ENCODE peak calls at places on chromosomes 5 and 9, in ten cellular contexts. Q is astrocyte of the spinal cord, F is heart right ventricle, D is mammary epithelial cell, B is WERI-Rb-1, S is GM23248, U is fibroblast of lung, C is dorsolateral prefrontal cortex, O is H7, Z is small intestine. G is an unnamed sample.
A peak's percentile ranks its signal among the peaks of the same experiment; 100 is the strongest.

GRCh38 chr5:42250-42649 is 49.7 kb upstream of the PLEKHG4B start:
- DNase-seq in Q (peak; percentile 10), Z (no peak), F (no peak), C (no peak), S (peak; percentile 41), U (peak; percentile 6), D (peak; percentile 19), B (peak; percentile 74), O (peak; percentile 68), G (no peak)

GRCh38 chr5:61245936-61246335 is 83.7 kb upstream of the SMIM15 start:
- DNase-seq in U (no peak), O (no peak), F (no peak), B (no peak), Q (no peak), S (peak; percentile 8), C (no peak), D (peak; percentile 33), Z (peak; percentile 43), G (no peak)

GRCh38 chr9:115106001-115106400 is 12.0 kb downstream of the TNC start:
- DNase-seq in Q (no peak), U (peak; percentile 55), C (no peak), O (no peak), B (no peak), S (peak; percentile 30), Z (no peak), F (no peak), D (no peak), G (no peak)

GRCh38 chr9:121972501-121972981 is 120.6 kb downstream of the TTLL11 start:
- DNase-seq in F (no peak), S (peak; percentile 95), U (no peak), O (no peak), Q (peak; percentile 85), D (peak; percentile 95), Z (peak; percentile 51), B (no peak), C (no peak), G (no peak)

GRCh38 chr5:1910081-1910760 is 27.5 kb upstream of the IRX4 start:
- DNase-seq in F (no peak), S (no peak), Z (no peak), D (no peak), U (no peak), B (no peak), Q (no peak), O (no peak), C (no peak), G (no peak)

GRCh38 chr9:90340421-90340820 is 302.2 kb downstream of the DIRAS2 start:
- DNase-seq in C (no peak), Z (no peak), B (no peak), U (peak; percentile 87), O (no peak), D (peak; percentile 14), S (peak; percentile 2), F (no peak), Q (peak; percentile 68), G (no peak)

GRCh38 chr5:98880151-98880550 is 48.7 kb downstream of the CHD1 start:
- DNase-seq in C (no peak), O (no peak), Q (no peak), D (peak; percentile 73), Z (no peak), S (no peak), F (no peak), U (no peak), B (no peak), G (no peak)

GRCh38 chr5:151101151-151101550 is 20.3 kb upstream of the TNIP1 start:
- DNase-seq in Q (no peak), D (no peak), C (no peak), Z (peak; percentile 33), O (no peak), B (no peak), F (no peak), U (no peak), S (no peak), G (no peak)

GRCh38 chr9:115022760-115023434 is 92.5 kb upstream of the TNFSF8 start:
- DNase-seq in Q (peak; percentile 86), O (no peak), C (no peak), B (no peak), D (peak; percentile 84), U (peak; percentile 35), S (peak; percentile 95), Z (no peak), F (no peak), G (no peak)

GRCh38 chr5:116395178-116395577 is 179.4 kb downstream of the SEMA6A start:
- DNase-seq in Z (no peak), D (no peak), O (no peak), Q (no peak), C (no peak), U (no peak), F (no peak), B (peak; percentile 16), S (no peak), G (no peak)

GRCh38 chr5:57171818-57172465 is 1.9 kb upstream of the GPBP1 start:
- DNase-seq in F (no peak), D (peak; percentile 68), S (no peak), B (no peak), O (no peak), Z (peak; percentile 49), U (peak; percentile 20), C (no peak), Q (no peak), G (no peak)

GRCh38 chr9:120712539-120713031 is 1.7 kb downstream of the MEGF9 start:
- DNase-seq in C (no peak), F (no peak), D (no peak), B (no peak), O (no peak), U (no peak), Z (peak; percentile 84), S (no peak), Q (no peak), G (no peak)

GRCh38 chr5:134637106-134637721 is 4.6 kb upstream of the SAR1B start:
- DNase-seq in C (no peak), F (no peak), O (no peak), B (no peak), D (peak; percentile 61), U (no peak), S (no peak), Q (no peak), Z (peak; percentile 14), G (no peak)

GRCh38 chr5:65926276-65926761 is at the start of gene ERBIN:
- DNase-seq in F (peak; percentile 84), Z (peak; percentile 81), C (peak; percentile 58), D (peak; percentile 85), B (peak; percentile 64), S (peak; percentile 87), U (peak; percentile 86), Q (peak; percentile 78), O (peak; percentile 83), G (peak; percentile 77)

GRCh38 chr5:112709416-112709815 is 28.3 kb upstream of the APC start:
- DNase-seq in S (peak; percentile 6), Z (no peak), U (peak; percentile 17), F (no peak), O (no peak), D (no peak), C (no peak), B (no peak), Q (no peak), G (no peak)

GRCh38 chr5:112703866-112704820 is 33.5 kb upstream of the APC start:
- DNase-seq in Z (no peak), Q (peak; percentile 43), S (peak; percentile 49), F (peak; percentile 60), B (no peak), U (peak; percentile 59), O (no peak), C (no peak), D (peak; percentile 7), G (peak; percentile 87)

GRCh38 chr5:112707187-112708179 is 30.2 kb upstream of the APC start:
- DNase-seq in U (peak; percentile 98), Q (peak; percentile 98), F (peak; percentile 99), C (peak; percentile 99), O (peak; percentile 94), D (peak; percentile 95), S (peak; percentile 100), Z (peak; percentile 99), B (peak; percentile 99), G (peak; percentile 98)

GRCh38 chr5:112710896-112711295 is 26.8 kb upstream of the APC start:
- DNase-seq in S (no peak), Q (no peak), Z (no peak), C (no peak), U (no peak), O (no peak), D (no peak), F (no peak), B (no peak), G (no peak)

GRCh38 chr5:112706446-112707016 is 31.2 kb upstream of the APC start:
- DNase-seq in S (no peak), D (no peak), F (no peak), U (no peak), C (no peak), B (no peak), Q (no peak), O (no peak), Z (no peak), G (no peak)
- H3K4me3 ChIP-seq in S (peak overlapping the region; percentile 90), D (no peak overlapping the region), F (peak overlapping the region; percentile 90), U (peak overlapping the region; percentile 89), C (peak overlapping the region; percentile 94), B (no peak overlapping the region), Q (no peak overlapping the region), O (no peak overlapping the region), Z (peak overlapping the region; percentile 0), G (no peak overlapping the region)

DNA sequence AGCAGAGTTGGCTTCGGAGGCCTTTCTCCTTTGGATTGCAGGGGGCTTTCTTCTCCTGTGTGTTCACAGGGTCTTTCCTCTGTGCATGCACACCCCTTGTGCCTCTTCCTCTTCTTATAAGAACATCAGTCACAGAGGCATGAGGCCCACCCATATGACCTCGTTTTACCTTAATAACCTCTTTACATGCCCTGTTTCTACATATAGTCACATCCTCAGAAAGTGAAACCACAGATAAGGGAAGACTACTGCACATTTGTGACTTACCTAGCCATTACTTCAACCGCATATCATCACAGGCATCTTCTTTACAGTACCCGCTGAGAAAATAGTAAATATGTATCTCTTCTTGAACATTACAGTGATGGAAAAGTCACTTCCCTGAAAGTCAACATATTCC is 204.9 kb upstream of the TARS1 start:
- DNase-seq in O (no peak), S (no peak), B (no peak), C (no peak), Q (no peak), Z (no peak), U (no peak), D (no peak), F (no peak), G (peak; percentile 32)
- H3K4me3 ChIP-seq in O (no peak overlapping the region), S (no peak overlapping the region), B (no peak overlapping the region), C (no peak overlapping the region), Q (no peak overlapping the region), Z (no peak overlapping the region), U (no peak overlapping the region), D (no peak overlapping the region), F (no peak overlapping the region), G (no peak overlapping the region)

DNA sequence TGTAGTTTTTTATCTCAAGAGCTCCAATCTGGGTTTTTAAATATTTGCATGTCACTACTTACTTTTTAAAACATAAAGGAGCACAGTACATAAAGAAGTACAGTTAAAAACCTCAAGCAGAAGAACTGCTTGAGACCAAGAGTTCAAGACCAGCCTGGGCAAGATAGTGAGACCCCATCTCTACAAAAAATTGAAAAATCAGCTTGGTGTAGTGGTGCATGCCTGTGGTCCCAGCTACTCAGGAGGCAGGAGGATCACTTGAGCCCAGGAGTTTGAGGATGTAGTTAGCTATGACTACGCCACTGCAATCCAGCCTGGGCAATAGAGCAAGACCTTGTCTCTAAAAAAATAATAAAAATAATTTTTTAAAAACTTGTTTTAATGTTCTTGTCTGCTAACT is 972.7 kb upstream of the DMAC1 start:
- DNase-seq in F (no peak), U (no peak), C (no peak), D (no peak), B (no peak), Q (no peak), S (no peak), O (no peak), Z (no peak), G (no peak)
- H3K4me3 ChIP-seq in F (no peak overlapping the region), U (no peak overlapping the region), C (no peak overlapping the region), D (no peak overlapping the region), B (no peak overlapping the region), Q (no peak overlapping the region), S (no peak overlapping the region), O (no peak overlapping the region), Z (no peak overlapping the region), G (no peak overlapping the region)

GRCh38 chr9:134327671-134328231 is 1.5 kb downstream of the RXRA start:
- DNase-seq in B (no peak), C (no peak), Q (no peak), D (peak; percentile 17), O (peak; percentile 69), U (no peak), S (peak; percentile 50), F (no peak), Z (no peak), G (no peak)
- H3K4me3 ChIP-seq in B (peak overlapping the region; percentile 82), C (peak overlapping the region; percentile 75), Q (peak overlapping the region; percentile 68), D (peak overlapping the region; percentile 69), O (peak overlapping the region; percentile 55), U (peak overlapping the region; percentile 73), S (peak overlapping the region; percentile 85), F (peak overlapping the region; percentile 91), Z (peak overlapping the region; percentile 88), G (no peak overlapping the region)